ENCODE peak calls at places on chromosomes 6 and 20, in six cellular contexts. One of them, this sample, is unnamed.

GRCh38 chr6:145929037-145929633 is 35.0 kb downstream of the SHPRH start:
- DNase-seq in lower lobe of right lung: no peak
- DNase-seq in tibial nerve: no peak
- DNase-seq in gastrocnemius medialis: no peak
- DNase-seq in ovary: no peak
- DNase-seq in OCI-LY7: peak; percentile 63
- DNase-seq in this sample: no peak

GRCh38 chr6:105001906-105002305 is 45.0 kb downstream of the LIN28B start:
- DNase-seq in lower lobe of right lung: no peak
- DNase-seq in tibial nerve: no peak
- DNase-seq in gastrocnemius medialis: no peak
- DNase-seq in ovary: no peak
- DNase-seq in OCI-LY7: no peak
- DNase-seq in this sample: no peak

GRCh38 chr6:38283734-38284362 is 355.9 kb downstream of the BTBD9 start:
- DNase-seq in lower lobe of right lung: no peak
- DNase-seq in tibial nerve: no peak
- DNase-seq in gastrocnemius medialis: no peak
- DNase-seq in ovary: no peak
- DNase-seq in OCI-LY7: no peak
- DNase-seq in this sample: no peak

GRCh38 chr6:160226118-160226541 is 32.5 kb downstream of the SLC22A2 start:
- DNase-seq in lower lobe of right lung: no peak
- DNase-seq in tibial nerve: no peak
- DNase-seq in gastrocnemius medialis: no peak
- DNase-seq in ovary: no peak
- DNase-seq in OCI-LY7: no peak
- DNase-seq in this sample: no peak

GRCh38 chr6:1479095-1479494 is 89.7 kb downstream of the FOXF2 start:
- DNase-seq in lower lobe of right lung: no peak
- DNase-seq in tibial nerve: no peak
- DNase-seq in gastrocnemius medialis: no peak
- DNase-seq in ovary: no peak
- DNase-seq in OCI-LY7: no peak
- DNase-seq in this sample: no peak

GRCh38 chr6:153537422-153537821 is 406.3 kb upstream of the RGS17 start:
- DNase-seq in lower lobe of right lung: no peak
- DNase-seq in tibial nerve: no peak
- DNase-seq in gastrocnemius medialis: no peak
- DNase-seq in ovary: no peak
- DNase-seq in OCI-LY7: no peak
- DNase-seq in this sample: no peak

GRCh38 chr6:39951716-39952115 is 17.5 kb upstream of the MOCS1 start:
- DNase-seq in lower lobe of right lung: no peak
- DNase-seq in tibial nerve: no peak
- DNase-seq in gastrocnemius medialis: no peak
- DNase-seq in ovary: no peak
- DNase-seq in OCI-LY7: no peak
- DNase-seq in this sample: no peak

GRCh38 chr6:139330271-139330670 is 38.5 kb upstream of the TXLNB start:
- DNase-seq in lower lobe of right lung: no peak
- DNase-seq in tibial nerve: no peak
- DNase-seq in gastrocnemius medialis: no peak
- DNase-seq in ovary: no peak
- DNase-seq in OCI-LY7: no peak
- DNase-seq in this sample: no peak

GRCh38 chr20:56748476-56749377 is 119.6 kb downstream of the TFAP2C start:
- DNase-seq in lower lobe of right lung: no peak
- DNase-seq in tibial nerve: no peak
- DNase-seq in gastrocnemius medialis: no peak
- DNase-seq in ovary: no peak
- DNase-seq in OCI-LY7: no peak
- DNase-seq in this sample: no peak

GRCh38 chr6:53984163-53984562 is 127.1 kb upstream of the MLIP start:
- DNase-seq in lower lobe of right lung: no peak
- DNase-seq in tibial nerve: no peak
- DNase-seq in gastrocnemius medialis: no peak
- DNase-seq in ovary: no peak
- DNase-seq in OCI-LY7: no peak
- DNase-seq in this sample: no peak

GRCh38 chr6:16400248-16400760 is 161.9 kb downstream of the GMPR start:
- DNase-seq in lower lobe of right lung: no peak
- DNase-seq in tibial nerve: no peak
- DNase-seq in gastrocnemius medialis: no peak
- DNase-seq in ovary: no peak
- DNase-seq in OCI-LY7: no peak
- DNase-seq in this sample: no peak

GRCh38 chr20:54649511-54649962 is 174.1 kb downstream of the DOK5 start:
- DNase-seq in lower lobe of right lung: peak; percentile 74
- DNase-seq in tibial nerve: peak; percentile 77
- DNase-seq in gastrocnemius medialis: peak; percentile 54
- DNase-seq in ovary: peak; percentile 73
- DNase-seq in OCI-LY7: peak; percentile 66
- DNase-seq in this sample: no peak

GRCh38 chr20:24660651-24661050 is 191.2 kb downstream of the SYNDIG1 start:
- DNase-seq in lower lobe of right lung: no peak
- DNase-seq in tibial nerve: no peak
- DNase-seq in gastrocnemius medialis: no peak
- DNase-seq in ovary: no peak
- DNase-seq in OCI-LY7: no peak
- DNase-seq in this sample: no peak

GRCh38 chr20:21505810-21506530 is 7.9 kb downstream of the NKX2-2 start:
- DNase-seq in lower lobe of right lung: peak; percentile 66
- DNase-seq in tibial nerve: no peak
- DNase-seq in gastrocnemius medialis: no peak
- DNase-seq in ovary: no peak
- DNase-seq in OCI-LY7: no peak
- DNase-seq in this sample: no peak

GRCh38 chr6:93721386-93722048 is 302.2 kb upstream of the EPHA7 start:
- DNase-seq in lower lobe of right lung: no peak
- DNase-seq in tibial nerve: no peak
- DNase-seq in gastrocnemius medialis: no peak
- DNase-seq in ovary: no peak
- DNase-seq in OCI-LY7: peak; percentile 0
- DNase-seq in this sample: no peak

GRCh38 chr6:8481727-8482126 is 46.4 kb upstream of the SLC35B3 start:
- DNase-seq in lower lobe of right lung: no peak
- DNase-seq in tibial nerve: no peak
- DNase-seq in gastrocnemius medialis: no peak
- DNase-seq in ovary: no peak
- DNase-seq in OCI-LY7: no peak
- DNase-seq in this sample: no peak

DNA sequence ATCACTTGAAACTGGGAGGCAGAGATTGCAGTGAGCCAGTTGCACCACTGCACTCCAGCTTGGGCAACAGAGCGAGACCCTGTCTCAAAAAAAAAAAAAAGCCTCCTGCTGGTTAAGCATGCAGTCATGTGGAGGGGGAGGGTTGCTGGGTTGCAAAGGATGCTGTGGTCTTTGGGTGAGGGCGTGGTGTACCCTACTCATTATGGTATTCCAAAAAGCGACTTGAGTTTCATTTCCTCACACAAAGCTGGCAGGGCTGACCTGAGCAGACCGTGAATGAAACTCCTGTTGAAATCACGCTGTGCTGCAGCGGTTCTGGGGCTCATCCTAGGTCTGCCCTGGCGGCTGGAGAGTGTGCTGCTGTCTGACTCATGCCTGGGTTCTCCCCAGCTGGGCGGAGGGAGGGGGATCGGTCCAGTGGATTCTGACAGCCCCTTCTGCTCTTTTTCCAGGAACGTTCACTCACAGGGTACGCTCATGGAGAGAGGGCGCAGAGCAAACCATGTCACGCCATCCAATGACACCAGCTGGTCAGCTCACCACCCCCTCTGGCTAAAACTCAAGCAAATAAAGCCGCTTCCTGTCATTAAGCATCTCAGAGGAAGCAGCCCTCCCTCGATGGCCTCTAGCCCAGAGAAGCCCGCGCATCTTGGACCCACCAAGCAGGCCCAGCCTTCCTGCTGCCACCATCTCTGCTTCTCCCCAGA is 166.2 kb downstream of the SCML4 start:
- DNase-seq in lower lobe of right lung: peak; percentile 79
- DNase-seq in tibial nerve: no peak
- DNase-seq in gastrocnemius medialis: peak; percentile 78
- DNase-seq in ovary: no peak
- DNase-seq in OCI-LY7: peak; percentile 99
- DNase-seq in this sample: no peak
- H3K27ac ChIP-seq in lower lobe of right lung: peak overlapping the region; percentile 39
- H3K27ac ChIP-seq in tibial nerve: no peak overlapping the region
- H3K27ac ChIP-seq in gastrocnemius medialis: peak overlapping the region; percentile 58
- H3K27ac ChIP-seq in ovary: no peak overlapping the region
- H3K27ac ChIP-seq in OCI-LY7: peak overlapping the region; percentile 98
- H3K27ac ChIP-seq in this sample: no peak overlapping the region

GRCh38 chr6:108801331-108801730 is 46.9 kb upstream of the ARMC2 start:
- DNase-seq in lower lobe of right lung: no peak
- DNase-seq in tibial nerve: no peak
- DNase-seq in gastrocnemius medialis: peak; percentile 28
- DNase-seq in ovary: no peak
- DNase-seq in OCI-LY7: no peak
- DNase-seq in this sample: no peak

GRCh38 chr6:108806669-108807068 is 41.6 kb upstream of the ARMC2 start:
- DNase-seq in lower lobe of right lung: no peak
- DNase-seq in tibial nerve: no peak
- DNase-seq in gastrocnemius medialis: no peak
- DNase-seq in ovary: no peak
- DNase-seq in OCI-LY7: no peak
- DNase-seq in this sample: no peak

GRCh38 chr6:108805611-108806181 is 42.5 kb upstream of the ARMC2 start:
- DNase-seq in lower lobe of right lung: no peak
- DNase-seq in tibial nerve: no peak
- DNase-seq in gastrocnemius medialis: no peak
- DNase-seq in ovary: no peak
- DNase-seq in OCI-LY7: no peak
- DNase-seq in this sample: no peak

GRCh38 chr6:108804976-108805375 is 43.2 kb upstream of the ARMC2 start:
- DNase-seq in lower lobe of right lung: no peak
- DNase-seq in tibial nerve: no peak
- DNase-seq in gastrocnemius medialis: no peak
- DNase-seq in ovary: no peak
- DNase-seq in OCI-LY7: no peak
- DNase-seq in this sample: no peak

DNA sequence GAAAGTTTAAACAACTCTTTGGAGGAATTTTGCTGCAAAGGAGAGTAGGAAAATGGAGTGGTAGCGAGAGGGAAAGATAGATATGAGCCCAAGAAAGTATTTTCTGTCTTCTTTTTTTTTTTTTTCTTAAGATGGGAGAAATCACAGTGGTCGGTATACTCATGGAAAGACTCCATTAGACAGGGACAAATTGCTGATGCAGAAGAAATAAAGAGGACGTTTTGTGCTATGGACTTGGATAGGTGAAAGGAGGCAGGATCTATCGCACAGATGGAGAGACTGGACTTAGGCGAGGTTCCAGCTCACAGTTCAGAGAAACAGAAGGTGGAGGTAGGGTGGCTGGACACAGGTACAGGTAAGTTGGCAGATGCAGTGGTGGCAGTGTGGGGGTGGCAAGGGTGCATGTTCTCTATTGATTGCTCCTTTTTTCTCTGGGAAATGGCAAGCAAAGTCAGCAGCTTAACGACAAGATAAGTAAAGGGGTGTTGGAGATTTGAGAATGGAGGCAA is 44.2 kb upstream of the ARMC2 start:
- DNase-seq in lower lobe of right lung: no peak
- DNase-seq in tibial nerve: no peak
- DNase-seq in gastrocnemius medialis: no peak
- DNase-seq in ovary: no peak
- DNase-seq in OCI-LY7: no peak
- DNase-seq in this sample: no peak
- H3K4me1 ChIP-seq in lower lobe of right lung: peaks cover 15% of the 10 kb centered on the region
- H3K4me1 ChIP-seq in tibial nerve: peaks cover 10% of the 10 kb centered on the region
- H3K4me1 ChIP-seq in gastrocnemius medialis: peaks cover 41% of the 10 kb centered on the region
- H3K4me1 ChIP-seq in ovary: no peaks in the 10 kb centered on the region
- H3K4me1 ChIP-seq in OCI-LY7: peaks cover 6% of the 10 kb centered on the region
- H3K4me1 ChIP-seq in this sample: peaks cover 8% of the 10 kb centered on the region

DNA sequence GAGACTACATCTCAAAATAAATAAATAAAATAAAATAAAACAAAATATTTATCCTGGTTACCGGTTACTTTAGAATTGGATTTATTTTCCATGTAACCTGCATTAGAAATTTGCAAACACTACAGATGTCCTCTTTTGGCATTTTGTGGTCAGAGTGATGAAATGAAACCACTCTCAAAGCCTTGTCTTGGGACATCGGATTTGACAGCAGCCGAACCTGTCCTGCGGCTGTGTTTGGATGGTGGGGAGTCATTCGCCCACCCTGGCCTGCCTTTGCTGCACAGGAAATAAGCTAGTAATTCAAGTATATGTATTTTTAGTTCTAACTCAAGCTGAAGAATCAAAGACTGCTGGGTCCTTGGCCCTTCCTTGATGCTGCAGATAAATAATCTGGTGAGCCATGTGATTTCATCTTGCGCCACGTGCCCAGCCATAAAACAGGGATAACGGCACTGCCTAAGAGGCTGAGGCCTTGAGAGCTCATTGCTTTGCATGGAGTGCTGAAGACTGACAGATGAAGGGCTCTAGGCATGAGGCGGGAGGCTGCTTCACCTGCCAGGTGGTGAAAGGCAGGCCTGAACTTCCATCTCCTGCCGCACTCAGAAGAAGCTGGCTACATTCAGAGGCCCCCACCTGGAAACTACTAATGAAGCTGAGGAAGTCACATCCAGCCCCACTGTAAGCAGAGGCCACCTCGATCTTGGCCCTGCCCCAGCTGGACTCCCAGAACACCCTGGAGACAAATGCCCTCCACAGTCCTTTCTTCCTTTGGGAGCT is 76.9 kb downstream of the NOL4L start:
- DNase-seq in lower lobe of right lung: no peak
- DNase-seq in tibial nerve: no peak
- DNase-seq in gastrocnemius medialis: no peak
- DNase-seq in ovary: no peak
- DNase-seq in OCI-LY7: no peak
- DNase-seq in this sample: no peak
- H3K27ac ChIP-seq in lower lobe of right lung: no peak overlapping the region
- H3K27ac ChIP-seq in tibial nerve: no peak overlapping the region
- H3K27ac ChIP-seq in gastrocnemius medialis: no peak overlapping the region
- H3K27ac ChIP-seq in ovary: no peak overlapping the region
- H3K27ac ChIP-seq in OCI-LY7: no peak overlapping the region
- H3K27ac ChIP-seq in this sample: no peak overlapping the region

GRCh38 chr6:137496392-137496767 is 2.2 kb upstream of the OLIG3 start:
- DNase-seq in lower lobe of right lung: no peak
- DNase-seq in tibial nerve: no peak
- DNase-seq in gastrocnemius medialis: no peak
- DNase-seq in ovary: no peak
- DNase-seq in OCI-LY7: no peak
- DNase-seq in this sample: no peak

GRCh38 chr6:137495652-137496391 is 1.6 kb upstream of the OLIG3 start:
- DNase-seq in lower lobe of right lung: no peak
- DNase-seq in tibial nerve: no peak
- DNase-seq in gastrocnemius medialis: no peak
- DNase-seq in ovary: no peak
- DNase-seq in OCI-LY7: no peak
- DNase-seq in this sample: no peak

GRCh38 chr6:137498488-137499219 is 4.5 kb upstream of the OLIG3 start:
- DNase-seq in lower lobe of right lung: no peak
- DNase-seq in tibial nerve: no peak
- DNase-seq in gastrocnemius medialis: no peak
- DNase-seq in ovary: no peak
- DNase-seq in OCI-LY7: no peak
- DNase-seq in this sample: no peak

GRCh38 chr6:137497722-137498463 is 3.7 kb upstream of the OLIG3 start:
- DNase-seq in lower lobe of right lung: peak; percentile 46
- DNase-seq in tibial nerve: no peak
- DNase-seq in gastrocnemius medialis: no peak
- DNase-seq in ovary: no peak
- DNase-seq in OCI-LY7: no peak
- DNase-seq in this sample: no peak

GRCh38 chr6:137496909-137497721 is 2.9 kb upstream of the OLIG3 start:
- DNase-seq in lower lobe of right lung: no peak
- DNase-seq in tibial nerve: no peak
- DNase-seq in gastrocnemius medialis: no peak
- DNase-seq in ovary: no peak
- DNase-seq in OCI-LY7: no peak
- DNase-seq in this sample: no peak
- H3K4me1 ChIP-seq in lower lobe of right lung: peaks cover 41% of the 10 kb centered on the region
- H3K4me1 ChIP-seq in tibial nerve: peaks cover 32% of the 10 kb centered on the region
- H3K4me1 ChIP-seq in gastrocnemius medialis: peaks cover 15% of the 10 kb centered on the region
- H3K4me1 ChIP-seq in ovary: peaks cover 5% of the 10 kb centered on the region
- H3K4me1 ChIP-seq in OCI-LY7: no peaks in the 10 kb centered on the region
- H3K4me1 ChIP-seq in this sample: no peaks in the 10 kb centered on the region

This sample was measured in thoracic aorta.